ENCODE peak calls at places on chromosomes 11 and 22, in seven cellular contexts. B is HepG2, L is HCT116, A is SK-N-SH, S is H1, F is K562, D is GM12878. E is an unnamed sample.
A peak's percentile ranks its signal among the peaks of the same experiment; 100 is the strongest.

GRCh38 chr11:103929168-103929903 is 107.1 kb upstream of the DDI1 start:
- DNase-seq in B (no peak), L (no peak), A (no peak), S (no peak), F (no peak), D (peak; percentile 82), E (no peak)

GRCh38 chr11:86176165-86176884 is 68.2 kb upstream of the EED start:
- DNase-seq in B (peak; percentile 42), L (no peak), A (no peak), S (no peak), F (peak; percentile 74), D (no peak), E (no peak)

GRCh38 chr11:27696961-27697360 is 3.3 kb downstream of the BDNF start:
- DNase-seq in B (no peak), L (no peak), A (no peak), S (no peak), F (no peak), D (no peak), E (no peak)

GRCh38 chr11:126072141-126072741 is 9.6 kb upstream of the CDON start:
- DNase-seq in B (peak; percentile 70), L (no peak), A (no peak), S (no peak), F (no peak), D (no peak), E (no peak)

GRCh38 chr22:29718949-29719893 is 582 bp upstream of the CABP7 start:
- DNase-seq in B (no peak), L (no peak), A (peak; percentile 72), S (no peak), F (no peak), D (no peak), E (no peak)

GRCh38 chr22:26553056-26553752 is 36.7 kb downstream of the TPST2 start:
- DNase-seq in B (no peak), L (no peak), A (peak; percentile 47), S (no peak), F (no peak), D (no peak), E (no peak)

GRCh38 chr11:76410771-76411423 is 29.8 kb downstream of the GVQW3 start:
- DNase-seq in B (no peak), L (no peak), A (no peak), S (peak; percentile 37), F (no peak), D (no peak), E (no peak)

GRCh38 chr11:77102246-77103210 is at the start of gene OMP:
- DNase-seq in B (no peak), L (no peak), A (no peak), S (no peak), F (no peak), D (no peak), E (no peak)

GRCh38 chr11:59556115-59556882 is 45.0 kb downstream of the OR4D9 start:
- DNase-seq in B (peak; percentile 81), L (peak; percentile 74), A (peak; percentile 41), S (peak; percentile 93), F (peak; percentile 57), D (peak; percentile 58), E (no peak)

GRCh38 chr11:75077316-75077715 is 19.4 kb downstream of the OR2AT4 start:
- DNase-seq in B (no peak), L (no peak), A (no peak), S (no peak), F (no peak), D (no peak), E (no peak)

GRCh38 chr22:37095113-37095512 is 14.4 kb downstream of the TMPRSS6 start:
- DNase-seq in B (no peak), L (no peak), A (no peak), S (no peak), F (peak; percentile 10), D (no peak), E (no peak)

GRCh38 chr22:24485608-24486007 is 9.5 kb upstream of the UPB1 start:
- DNase-seq in B (no peak), L (no peak), A (no peak), S (no peak), F (no peak), D (no peak), E (no peak)

GRCh38 chr11:69878927-69879733 is 59.9 kb upstream of the FGF3 start:
- DNase-seq in B (no peak), L (no peak), A (peak; percentile 34), S (no peak), F (no peak), D (no peak), E (no peak)

GRCh38 chr11:122933434-122933833 is 48.2 kb downstream of the BSX start:
- DNase-seq in B (no peak), L (no peak), A (peak; percentile 46), S (no peak), F (no peak), D (no peak), E (no peak)

GRCh38 chr11:62394825-62395538 is 23.9 kb upstream of the SCGB1A1 start:
- DNase-seq in B (peak; percentile 71), L (peak; percentile 61), A (peak; percentile 89), S (peak; percentile 82), F (peak; percentile 57), D (peak; percentile 28), E (no peak)

GRCh38 chr11:61961570-61962212 is 5.7 kb downstream of the FTH1 start:
- DNase-seq in B (peak; percentile 84), L (no peak), A (no peak), S (no peak), F (no peak), D (no peak), E (no peak)

GRCh38 chr22:45735273-45735672 is 63.6 kb downstream of the ATXN10 start:
- DNase-seq in B (no peak), L (no peak), A (no peak), S (no peak), F (no peak), D (no peak), E (no peak)

GRCh38 chr11:639324-639977 is 2.4 kb downstream of the DRD4 start:
- DNase-seq in B (no peak), L (no peak), A (peak; percentile 59), S (no peak), F (no peak), D (no peak), E (no peak)

GRCh38 chr11:108697872-108698473 is 33.1 kb downstream of the DDX10 start:
- DNase-seq in B (peak; percentile 54), L (peak; percentile 51), A (peak; percentile 59), S (no peak), F (peak; percentile 26), D (peak; percentile 49), E (peak; percentile 64)

GRCh38 chr22:33380789-33381530 is 322.8 kb upstream of the SYN3 start:
- DNase-seq in B (no peak), L (no peak), A (no peak), S (no peak), F (no peak), D (peak; percentile 11), E (no peak)
- TF ChIP-seq SIN3A in B (no peak), L (no peak), A (no peak), S (no peak), F (no peak), D (no peak), E (no peak)

DNA sequence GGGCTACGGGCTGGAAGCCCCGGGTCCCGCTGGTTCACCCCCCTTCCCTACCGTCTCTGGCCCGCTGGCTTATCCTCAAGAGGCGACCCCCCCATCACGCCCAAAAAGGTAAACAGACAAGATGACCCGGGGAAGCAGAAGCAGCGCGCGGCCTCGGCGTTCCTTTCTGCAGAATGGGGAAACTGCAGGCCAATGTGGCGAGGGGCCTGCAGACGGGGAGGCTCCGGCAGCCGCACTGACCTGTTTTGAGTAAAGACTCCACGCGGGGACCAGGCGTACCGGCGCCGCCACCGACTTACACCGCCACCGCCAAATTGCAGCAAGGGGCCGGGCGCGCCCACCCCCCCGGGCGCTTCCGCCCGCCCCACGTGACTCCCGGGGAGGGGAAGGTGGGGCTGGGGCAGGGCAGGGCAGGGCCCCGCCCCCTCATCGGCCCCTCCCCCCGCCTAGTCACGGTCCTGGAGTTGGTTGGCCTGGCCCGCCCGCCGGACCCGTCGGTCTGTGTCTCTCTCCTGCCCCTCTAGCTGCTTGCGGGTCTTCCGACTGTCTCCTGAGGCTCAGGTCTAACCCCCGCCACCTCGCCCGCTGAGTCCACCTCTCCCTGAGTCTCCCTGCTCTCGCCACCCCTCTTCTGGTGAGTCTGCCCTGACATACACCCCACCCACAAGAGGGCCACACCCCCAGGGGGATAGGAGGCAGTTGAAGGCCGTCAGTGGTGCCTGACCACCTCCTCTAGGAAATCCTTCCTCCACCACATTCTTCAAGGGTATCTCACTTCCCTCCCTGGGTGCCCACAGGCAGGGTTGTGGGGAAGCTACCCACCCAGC is at the start of gene ARAP1:
- DNase-seq in B (peak; percentile 68), L (peak; percentile 39), A (peak; percentile 97), S (peak; percentile 80), F (peak; percentile 98), D (no peak), E (peak; percentile 32)
- TF ChIP-seq POLR2AphosphoS5 in B (peak; percentile 36), L (peak; percentile 77), A (peak; percentile 43), S (no peak), F (no peak), D (peak; percentile 37), E (peak; percentile 47)

GRCh38 chr11:67375320-67376021 is 2.1 kb upstream of the CLCF1 start:
- DNase-seq in B (no peak), L (no peak), A (no peak), S (peak; percentile 62), F (no peak), D (no peak), E (no peak)

GRCh38 chr11:67376022-67376386 is 2.6 kb upstream of the CLCF1 start:
- DNase-seq in B (no peak), L (no peak), A (no peak), S (no peak), F (no peak), D (no peak), E (no peak)

GRCh38 chr11:67374571-67375276 is 1.3 kb upstream of the CLCF1 start:
- DNase-seq in B (no peak), L (no peak), A (no peak), S (peak; percentile 63), F (no peak), D (no peak), E (no peak)

GRCh38 chr11:67376873-67377808 is 3.7 kb upstream of the CLCF1 start:
- DNase-seq in B (no peak), L (no peak), A (no peak), S (no peak), F (no peak), D (no peak), E (no peak)

DNA sequence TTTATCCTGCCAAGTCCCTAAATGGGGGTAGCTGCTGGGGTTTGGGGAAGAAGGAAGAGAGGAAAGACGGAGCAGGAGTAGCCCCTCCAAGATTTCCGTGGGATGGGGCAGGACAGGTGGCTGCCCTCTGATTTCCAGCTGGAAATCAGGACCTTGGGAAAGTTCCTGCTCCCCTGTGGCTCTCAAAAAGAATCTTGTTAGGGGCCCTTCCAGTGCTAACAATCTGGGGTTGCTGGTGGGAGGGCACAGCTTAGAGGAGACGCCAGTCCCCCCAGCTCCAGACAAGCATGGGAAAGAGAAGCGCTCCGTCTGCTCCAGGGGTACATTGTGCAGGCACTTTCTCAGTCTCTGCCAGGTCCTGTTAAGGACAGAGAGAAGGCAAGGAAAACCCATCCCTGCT is 3.0 kb upstream of the CLCF1 start:
- DNase-seq in B (no peak), L (no peak), A (no peak), S (no peak), F (no peak), D (no peak), E (no peak)
- TF ChIP-seq SIN3A in B (no peak), L (no peak), A (no peak), S (no peak), F (no peak), D (no peak), E (no peak)

DNA sequence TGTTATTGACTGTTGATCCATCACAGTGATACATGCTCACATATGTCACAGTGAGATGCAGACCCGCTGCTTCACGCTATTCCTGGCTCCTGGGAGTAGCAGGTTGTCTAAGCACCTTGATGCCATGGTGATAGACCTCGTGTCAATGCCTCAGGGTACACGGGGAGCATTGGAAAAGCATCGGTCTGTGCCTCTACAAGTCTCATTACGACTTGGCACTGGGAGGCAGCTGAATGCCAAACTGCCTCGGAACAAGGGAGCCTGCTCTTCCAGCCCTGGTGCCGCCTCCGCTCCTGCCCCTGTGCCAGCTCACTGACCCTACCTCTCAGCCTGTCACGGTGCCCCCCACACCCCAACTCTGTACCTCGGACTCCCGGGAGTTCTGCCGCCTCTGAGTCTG is 1.6 kb upstream of the NFAM1 start:
- DNase-seq in B (no peak), L (no peak), A (no peak), S (no peak), F (no peak), D (no peak), E (no peak)
- TF ChIP-seq POLR2AphosphoS5 in B (no peak), L (no peak), A (no peak), S (no peak), F (no peak), D (no peak), E (no peak)

E was measured in Panc1.